ENCODE peak calls at places on chromosomes 2 and 18, in eight cellular contexts. One of them, this sample, is unnamed.

GRCh38 chr2:180657054-180657453 is 323.4 kb upstream of the UBE2E3 start:
- DNase-seq in stomach: no peak
- DNase-seq in SK-N-SH: no peak
- DNase-seq in spleen: no peak
- DNase-seq in PC-3: peak; percentile 90
- DNase-seq in breast epithelium: no peak
- DNase-seq in cardiac muscle cell: peak; percentile 12
- DNase-seq in CD4-positive, alpha-beta T cell: no peak
- DNase-seq in this sample: no peak

GRCh38 chr2:211367252-211367651 is 810.9 kb downstream of the CPS1 start:
- DNase-seq in spleen: no peak
- DNase-seq in breast epithelium: no peak
- DNase-seq in SK-N-SH: no peak
- DNase-seq in cardiac muscle cell: no peak
- DNase-seq in stomach: no peak
- DNase-seq in PC-3: no peak
- DNase-seq in CD4-positive, alpha-beta T cell: no peak
- DNase-seq in this sample: no peak

GRCh38 chr2:199207011-199207410 is 250.7 kb downstream of the SATB2 start:
- DNase-seq in SK-N-SH: no peak
- DNase-seq in spleen: no peak
- DNase-seq in breast epithelium: no peak
- DNase-seq in stomach: no peak
- DNase-seq in PC-3: no peak
- DNase-seq in cardiac muscle cell: no peak
- DNase-seq in CD4-positive, alpha-beta T cell: no peak
- DNase-seq in this sample: no peak

GRCh38 chr18:48348739-48349138 is 60.4 kb downstream of the ZBTB7C start:
- DNase-seq in CD4-positive, alpha-beta T cell: no peak
- DNase-seq in PC-3: no peak
- DNase-seq in stomach: no peak
- DNase-seq in SK-N-SH: no peak
- DNase-seq in cardiac muscle cell: no peak
- DNase-seq in spleen: peak; percentile 59
- DNase-seq in breast epithelium: no peak
- DNase-seq in this sample: peak; percentile 53

GRCh38 chr2:218278531-218279360 is 8.4 kb downstream of the PNKD start:
- DNase-seq in spleen: peak; percentile 64
- DNase-seq in CD4-positive, alpha-beta T cell: no peak
- DNase-seq in SK-N-SH: no peak
- DNase-seq in breast epithelium: no peak
- DNase-seq in cardiac muscle cell: no peak
- DNase-seq in stomach: no peak
- DNase-seq in PC-3: no peak
- DNase-seq in this sample: no peak

GRCh38 chr2:112144966-112145365 is 6.8 kb downstream of the FBLN7 start:
- DNase-seq in stomach: no peak
- DNase-seq in SK-N-SH: no peak
- DNase-seq in breast epithelium: no peak
- DNase-seq in PC-3: no peak
- DNase-seq in cardiac muscle cell: no peak
- DNase-seq in spleen: no peak
- DNase-seq in CD4-positive, alpha-beta T cell: no peak
- DNase-seq in this sample: no peak

GRCh38 chr18:2302628-2303516 is 268.4 kb downstream of the METTL4 start:
- DNase-seq in CD4-positive, alpha-beta T cell: no peak
- DNase-seq in cardiac muscle cell: no peak
- DNase-seq in SK-N-SH: no peak
- DNase-seq in stomach: no peak
- DNase-seq in spleen: no peak
- DNase-seq in breast epithelium: no peak
- DNase-seq in PC-3: peak; percentile 93
- DNase-seq in this sample: no peak

GRCh38 chr18:36187138-36187825 is at the start of gene MOCOS:
- DNase-seq in CD4-positive, alpha-beta T cell: peak; percentile 14
- DNase-seq in spleen: peak; percentile 90
- DNase-seq in cardiac muscle cell: peak; percentile 81
- DNase-seq in breast epithelium: peak; percentile 68
- DNase-seq in stomach: peak; percentile 89
- DNase-seq in PC-3: peak; percentile 55
- DNase-seq in SK-N-SH: peak; percentile 92
- DNase-seq in this sample: peak; percentile 53

GRCh38 chr18:23712445-23712844 is 23.2 kb downstream of the LAMA3 start:
- DNase-seq in SK-N-SH: no peak
- DNase-seq in cardiac muscle cell: no peak
- DNase-seq in stomach: no peak
- DNase-seq in PC-3: peak; percentile 53
- DNase-seq in breast epithelium: no peak
- DNase-seq in CD4-positive, alpha-beta T cell: no peak
- DNase-seq in spleen: no peak
- DNase-seq in this sample: no peak

GRCh38 chr2:160871096-160871495 is 289.1 kb upstream of the TANK start:
- DNase-seq in breast epithelium: no peak
- DNase-seq in cardiac muscle cell: no peak
- DNase-seq in stomach: no peak
- DNase-seq in spleen: no peak
- DNase-seq in SK-N-SH: no peak
- DNase-seq in CD4-positive, alpha-beta T cell: no peak
- DNase-seq in PC-3: no peak
- DNase-seq in this sample: no peak

GRCh38 chr2:216713691-216714411 is 18.5 kb upstream of the IGFBP5 start:
- DNase-seq in cardiac muscle cell: no peak
- DNase-seq in spleen: no peak
- DNase-seq in SK-N-SH: no peak
- DNase-seq in stomach: no peak
- DNase-seq in breast epithelium: peak; percentile 79
- DNase-seq in CD4-positive, alpha-beta T cell: no peak
- DNase-seq in PC-3: peak; percentile 88
- DNase-seq in this sample: no peak

GRCh38 chr2:151886235-151886634 is 58.0 kb upstream of the ARL5A start:
- DNase-seq in spleen: no peak
- DNase-seq in cardiac muscle cell: no peak
- DNase-seq in breast epithelium: no peak
- DNase-seq in SK-N-SH: no peak
- DNase-seq in PC-3: peak; percentile 49
- DNase-seq in stomach: no peak
- DNase-seq in CD4-positive, alpha-beta T cell: no peak
- DNase-seq in this sample: no peak

GRCh38 chr18:48833701-48834394 is 116.9 kb downstream of the SMAD7 start:
- DNase-seq in SK-N-SH: no peak
- DNase-seq in PC-3: peak; percentile 26
- DNase-seq in CD4-positive, alpha-beta T cell: peak; percentile 47
- DNase-seq in breast epithelium: no peak
- DNase-seq in spleen: peak; percentile 87
- DNase-seq in stomach: peak; percentile 11
- DNase-seq in cardiac muscle cell: no peak
- DNase-seq in this sample: peak; percentile 1

GRCh38 chr2:235382091-235383000 is 111.5 kb upstream of the AGAP1 start:
- DNase-seq in cardiac muscle cell: no peak
- DNase-seq in SK-N-SH: no peak
- DNase-seq in PC-3: no peak
- DNase-seq in spleen: no peak
- DNase-seq in stomach: no peak
- DNase-seq in CD4-positive, alpha-beta T cell: no peak
- DNase-seq in breast epithelium: no peak
- DNase-seq in this sample: no peak

GRCh38 chr2:177106212-177106611 is 106.4 kb upstream of the HNRNPA3 start:
- DNase-seq in SK-N-SH: peak; percentile 7
- DNase-seq in PC-3: peak; percentile 31
- DNase-seq in CD4-positive, alpha-beta T cell: no peak
- DNase-seq in cardiac muscle cell: no peak
- DNase-seq in stomach: no peak
- DNase-seq in breast epithelium: no peak
- DNase-seq in spleen: no peak
- DNase-seq in this sample: no peak

GRCh38 chr2:79596403-79596802 is 83.6 kb downstream of the CTNNA2 start:
- DNase-seq in breast epithelium: no peak
- DNase-seq in stomach: no peak
- DNase-seq in CD4-positive, alpha-beta T cell: no peak
- DNase-seq in SK-N-SH: no peak
- DNase-seq in PC-3: no peak
- DNase-seq in cardiac muscle cell: no peak
- DNase-seq in spleen: no peak
- DNase-seq in this sample: no peak

GRCh38 chr2:18626256-18626668 is 36.9 kb upstream of the NT5C1B start:
- DNase-seq in stomach: no peak
- DNase-seq in PC-3: peak; percentile 84
- DNase-seq in SK-N-SH: no peak
- DNase-seq in breast epithelium: no peak
- DNase-seq in cardiac muscle cell: no peak
- DNase-seq in CD4-positive, alpha-beta T cell: no peak
- DNase-seq in spleen: no peak
- DNase-seq in this sample: no peak
- H3K27ac ChIP-seq in stomach: no peak overlapping the region
- H3K27ac ChIP-seq in PC-3: peak overlapping the region; percentile 71
- H3K27ac ChIP-seq in SK-N-SH: peak overlapping the region; percentile 93
- H3K27ac ChIP-seq in breast epithelium: no peak overlapping the region
- H3K27ac ChIP-seq in cardiac muscle cell: no peak overlapping the region
- H3K27ac ChIP-seq in CD4-positive, alpha-beta T cell: no peak overlapping the region
- H3K27ac ChIP-seq in spleen: no peak overlapping the region
- H3K27ac ChIP-seq in this sample: no peak overlapping the region

GRCh38 chr2:19352946-19353720 is 5.3 kb downstream of the OSR1 start:
- DNase-seq in SK-N-SH: peak; percentile 59
- DNase-seq in PC-3: no peak
- DNase-seq in CD4-positive, alpha-beta T cell: no peak
- DNase-seq in stomach: no peak
- DNase-seq in breast epithelium: no peak
- DNase-seq in spleen: no peak
- DNase-seq in cardiac muscle cell: no peak
- DNase-seq in this sample: no peak
- H3K27me3 ChIP-seq in SK-N-SH: no peaks in the 10 kb centered on the region
- H3K27me3 ChIP-seq in PC-3: no peaks in the 10 kb centered on the region
- H3K27me3 ChIP-seq in CD4-positive, alpha-beta T cell: peaks cover 98% of the 10 kb centered on the region
- H3K27me3 ChIP-seq in stomach: peaks cover 72% of the 10 kb centered on the region
- H3K27me3 ChIP-seq in breast epithelium: no peaks in the 10 kb centered on the region
- H3K27me3 ChIP-seq in spleen: peaks cover 96% of the 10 kb centered on the region
- H3K27me3 ChIP-seq in cardiac muscle cell: peaks cover 77% of the 10 kb centered on the region
- H3K27me3 ChIP-seq in this sample: peaks cover 96% of the 10 kb centered on the region

DNA sequence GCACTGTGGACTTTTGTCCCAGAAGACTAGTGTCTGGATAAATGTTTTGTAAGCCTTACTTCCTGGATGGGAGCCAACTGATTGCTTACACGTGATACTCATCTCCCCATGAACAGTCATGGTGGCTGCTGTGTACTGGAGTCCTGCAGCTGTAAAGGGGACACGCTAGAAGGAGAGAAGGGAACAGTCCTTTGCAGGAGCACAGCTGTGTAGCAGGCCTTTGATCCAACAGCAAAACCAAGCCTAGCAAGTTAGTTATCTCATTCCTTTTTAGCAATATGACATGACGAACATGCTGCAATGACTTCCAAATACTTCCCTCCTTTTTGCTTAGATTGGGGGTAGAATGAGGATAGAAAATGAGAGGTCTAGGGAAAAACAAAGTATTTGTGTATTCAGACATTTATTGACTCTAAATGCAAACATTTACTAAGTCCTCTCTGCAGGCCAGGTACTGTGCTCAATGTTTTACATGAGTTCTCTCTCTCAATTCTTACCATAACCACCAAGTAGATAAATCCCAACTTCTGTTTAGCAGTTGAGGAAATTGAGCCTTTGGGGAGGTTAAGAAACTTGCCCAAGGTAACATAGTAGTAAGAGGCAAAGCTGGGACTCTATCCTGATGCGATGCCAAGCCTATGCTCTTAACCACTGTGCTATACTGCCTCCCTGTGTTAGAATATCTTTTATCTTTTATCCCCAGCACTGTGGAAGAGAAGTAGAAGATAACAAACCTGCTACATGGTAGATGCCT is 55.4 kb upstream of the CD28 start:
- DNase-seq in breast epithelium: no peak
- DNase-seq in stomach: peak; percentile 39
- DNase-seq in SK-N-SH: peak; percentile 76
- DNase-seq in cardiac muscle cell: no peak
- DNase-seq in CD4-positive, alpha-beta T cell: no peak
- DNase-seq in spleen: no peak
- DNase-seq in PC-3: peak; percentile 80
- DNase-seq in this sample: no peak
- TF ChIP-seq CTCF in breast epithelium: peak; percentile 45
- TF ChIP-seq CTCF in stomach: no peak
- TF ChIP-seq CTCF in SK-N-SH: peak; percentile 53
- TF ChIP-seq CTCF in cardiac muscle cell: peak; percentile 34
- TF ChIP-seq CTCF in CD4-positive, alpha-beta T cell: no peak
- TF ChIP-seq CTCF in spleen: no peak
- TF ChIP-seq CTCF in PC-3: peak; percentile 78
- TF ChIP-seq CTCF in this sample: peak; percentile 19

GRCh38 chr2:191713837-191714236 is 35.9 kb downstream of the NABP1 start:
- DNase-seq in spleen: no peak
- DNase-seq in breast epithelium: no peak
- DNase-seq in CD4-positive, alpha-beta T cell: no peak
- DNase-seq in PC-3: peak; percentile 45
- DNase-seq in cardiac muscle cell: no peak
- DNase-seq in stomach: no peak
- DNase-seq in SK-N-SH: no peak
- DNase-seq in this sample: no peak
- H3K27ac ChIP-seq in spleen: no peak overlapping the region
- H3K27ac ChIP-seq in breast epithelium: no peak overlapping the region
- H3K27ac ChIP-seq in CD4-positive, alpha-beta T cell: no peak overlapping the region
- H3K27ac ChIP-seq in PC-3: no peak overlapping the region
- H3K27ac ChIP-seq in cardiac muscle cell: no peak overlapping the region
- H3K27ac ChIP-seq in stomach: no peak overlapping the region
- H3K27ac ChIP-seq in SK-N-SH: no peak overlapping the region
- H3K27ac ChIP-seq in this sample: no peak overlapping the region

GRCh38 chr2:241618836-241619235 is 18.1 kb downstream of the THAP4 start:
- DNase-seq in stomach: no peak
- DNase-seq in cardiac muscle cell: no peak
- DNase-seq in CD4-positive, alpha-beta T cell: no peak
- DNase-seq in spleen: no peak
- DNase-seq in SK-N-SH: no peak
- DNase-seq in breast epithelium: no peak
- DNase-seq in PC-3: no peak
- DNase-seq in this sample: no peak
- H3K27me3 ChIP-seq in stomach: no peaks in the 10 kb centered on the region
- H3K27me3 ChIP-seq in cardiac muscle cell: no peaks in the 10 kb centered on the region
- H3K27me3 ChIP-seq in CD4-positive, alpha-beta T cell: no peaks in the 10 kb centered on the region
- H3K27me3 ChIP-seq in spleen: no peaks in the 10 kb centered on the region
- H3K27me3 ChIP-seq in SK-N-SH: no peaks in the 10 kb centered on the region
- H3K27me3 ChIP-seq in breast epithelium: no peaks in the 10 kb centered on the region
- H3K27me3 ChIP-seq in PC-3: no peaks in the 10 kb centered on the region
- H3K27me3 ChIP-seq in this sample: no peaks in the 10 kb centered on the region

GRCh38 chr2:104033399-104033798 is 820.5 kb upstream of the POU3F3 start:
- DNase-seq in spleen: no peak
- DNase-seq in SK-N-SH: no peak
- DNase-seq in PC-3: peak; percentile 36
- DNase-seq in CD4-positive, alpha-beta T cell: no peak
- DNase-seq in breast epithelium: no peak
- DNase-seq in stomach: no peak
- DNase-seq in cardiac muscle cell: peak; percentile 47
- DNase-seq in this sample: no peak
- TF ChIP-seq CTCF in spleen: no peak
- TF ChIP-seq CTCF in SK-N-SH: peak; percentile 33
- TF ChIP-seq CTCF in PC-3: peak; percentile 68
- TF ChIP-seq CTCF in CD4-positive, alpha-beta T cell: no peak
- TF ChIP-seq CTCF in breast epithelium: no peak
- TF ChIP-seq CTCF in stomach: no peak
- TF ChIP-seq CTCF in cardiac muscle cell: no peak
- TF ChIP-seq CTCF in this sample: no peak